ENCODE peak calls at places on chromosomes 7 and 10, in six cellular contexts. O is cardiac muscle cell; V is DMS153; H is stimulated activated CD4-positive, alpha-beta T cell treated with anti-CD3 and anti-CD28 coated beads, Interleukin-1b, Interleukin-23, amount 100 ng/mL, for 24 hours; R is AG10803; G is amniotic stem cell. X is an unnamed sample.

GRCh38 chr7:27205325-27206280 is 5.7 kb upstream of the HOXA13 start:
- DNase-seq in O (no peak), R (no peak), H (no peak), G (no peak), V (no peak), X (no peak)

GRCh38 chr7:17495655-17496396 is 197.4 kb downstream of the AHR start:
- DNase-seq in H (no peak), G (no peak), O (no peak), R (no peak), V (no peak), X (no peak)

GRCh38 chr10:80144302-80145131 is 12.0 kb downstream of the PLAC9 start:
- DNase-seq in R (no peak), G (no peak), O (no peak), V (peak; percentile 63), H (no peak), X (no peak)

GRCh38 chr10:52668024-52668423 is 104.6 kb downstream of the MBL2 start:
- DNase-seq in R (peak; percentile 38), H (no peak), G (no peak), O (no peak), V (no peak), X (no peak)

GRCh38 chr7:93307131-93307660 is 75.0 kb downstream of the VPS50 start:
- DNase-seq in R (peak; percentile 88), H (no peak), O (no peak), V (no peak), G (peak; percentile 16), X (peak; percentile 35)

GRCh38 chr7:16422100-16422430 is 727 bp upstream of the CRPPA start:
- DNase-seq in R (peak; percentile 49), O (peak; percentile 42), G (no peak), V (no peak), H (no peak), X (peak; percentile 50)

GRCh38 chr10:1631282-1631681 is 106.0 kb downstream of the ADARB2 start:
- DNase-seq in G (no peak), H (no peak), V (peak; percentile 78), R (no peak), O (no peak), X (no peak)

GRCh38 chr10:99429521-99430095 is 816 bp downstream of the GOT1 start:
- DNase-seq in R (no peak), O (no peak), V (no peak), G (no peak), H (no peak), X (no peak)

GRCh38 chr10:27844223-27844622 is 98.6 kb upstream of the MKX start:
- DNase-seq in H (no peak), O (no peak), V (no peak), R (no peak), G (no peak), X (no peak)

GRCh38 chr7:126574276-126574675 is 678.5 kb downstream of the GRM8 start:
- DNase-seq in G (no peak), V (no peak), O (no peak), H (no peak), R (no peak), X (peak; percentile 74)

GRCh38 chr10:47311900-47312662 is 10.2 kb upstream of the GDF2 start:
- DNase-seq in G (peak; percentile 68), V (peak; percentile 41), R (peak; percentile 72), O (peak; percentile 89), H (peak; percentile 64), X (peak; percentile 82)

GRCh38 chr7:139079861-139080260 is 29.7 kb downstream of the ZC3HAV1 start:
- DNase-seq in G (no peak), V (no peak), O (no peak), R (no peak), H (no peak), X (no peak)

GRCh38 chr7:108099650-108100049 is 30.5 kb downstream of the LAMB4 start:
- DNase-seq in H (no peak), O (no peak), R (peak; percentile 77), G (no peak), V (no peak), X (no peak)

GRCh38 chr10:43177588-43177987 is 39.3 kb downstream of the CSGALNACT2 start:
- DNase-seq in V (no peak), R (no peak), H (no peak), O (no peak), G (no peak), X (no peak)

GRCh38 chr10:3119796-3120459 is 52.6 kb downstream of the PFKP start:
- DNase-seq in V (no peak), H (no peak), R (peak; percentile 40), G (no peak), O (peak; percentile 39), X (no peak)

GRCh38 chr7:27179030-27179429 is 4.9 kb upstream of the HOXA10 start:
- DNase-seq in O (no peak), G (no peak), V (no peak), H (no peak), R (no peak), X (no peak)

GRCh38 chr10:29174389-29174788 is 114.5 kb upstream of the LYZL1 start:
- DNase-seq in R (no peak), V (no peak), O (no peak), G (no peak), H (no peak), X (no peak)

GRCh38 chr7:2014391-2015241 is 218.1 kb downstream of the MAD1L1 start:
- DNase-seq in H (no peak), G (no peak), R (no peak), V (no peak), O (no peak), X (no peak)

GRCh38 chr10:72875250-72876055 is 18.1 kb upstream of the OIT3 start:
- DNase-seq in G (no peak), O (peak; percentile 16), V (peak; percentile 2), R (peak; percentile 34), H (no peak), X (no peak)

GRCh38 chr10:73900068-73900467 is 10.9 kb upstream of the PLAU start:
- DNase-seq in R (no peak), G (no peak), V (no peak), O (no peak), H (no peak), X (no peak)

GRCh38 chr7:83060218-83060617 is 102.5 kb downstream of the PCLO start:
- DNase-seq in R (no peak), V (peak; percentile 93), H (no peak), O (no peak), G (no peak), X (no peak)

GRCh38 chr10:85558533-85558932 is 808.1 kb downstream of the GRID1 start:
- DNase-seq in V (no peak), O (no peak), G (no peak), R (peak; percentile 11), H (no peak), X (no peak)

GRCh38 chr10:61136151-61136550 is 192.2 kb upstream of the RHOBTB1 start:
- DNase-seq in G (no peak), R (peak; percentile 18), V (no peak), H (no peak), O (no peak), X (peak; percentile 31)

GRCh38 chr10:97138777-97139317 is 46.9 kb downstream of the SLIT1 start:
- DNase-seq in G (no peak), O (peak; percentile 77), R (no peak), V (no peak), H (no peak), X (no peak)

GRCh38 chr10:128318366-128318765 is 192.1 kb upstream of the MKI67 start:
- DNase-seq in V (no peak), R (no peak), G (no peak), O (peak; percentile 27), H (no peak), X (no peak)

X was measured in SJSA1.